ENCODE peak calls at places on chromosomes 13 and 19, in eight cellular contexts. K, L, A, I, B, P, M and C are unnamed samples.

GRCh38 chr13:44715287-44716224 is 139.4 kb upstream of the TSC22D1 start:
- DNase-seq in I (peak), M (no peak), L (peak), P (peak), K (peak), B (no peak), A (no peak), C (peak)

GRCh38 chr19:28290963-28291657 is 921.8 kb downstream of the UQCRFS1 start:
- DNase-seq in A (no peak), M (no peak), B (no peak), L (no peak), I (no peak), K (no peak), P (no peak), C (no peak)

GRCh38 chr19:16370671-16371391 is 46.2 kb downstream of the KLF2 start:
- DNase-seq in K (no peak), M (peak), I (no peak), L (no peak), A (no peak), P (no peak), B (no peak), C (no peak)

GRCh38 chr13:42334329-42334706 is 62.4 kb downstream of the AKAP11 start:
- DNase-seq in M (no peak), P (no peak), B (no peak), I (no peak), K (no peak), A (no peak), L (no peak), C (no peak)

GRCh38 chr13:23673354-23673753 is 103.1 kb downstream of the TNFRSF19 start:
- DNase-seq in M (no peak), A (no peak), L (peak), P (peak), K (peak), I (peak), B (no peak), C (peak)

GRCh38 chr19:41945135-41945766 is 13.9 kb downstream of the RABAC1 start:
- DNase-seq in K (no peak), I (no peak), P (no peak), L (no peak), A (peak), B (peak), M (peak), C (no peak)

GRCh38 chr19:13064092-13064489 is 38.6 kb downstream of the LYL1 start:
- DNase-seq in K (no peak), A (peak), L (no peak), P (no peak), I (no peak), B (no peak), M (no peak), C (no peak)

GRCh38 chr19:46716013-46716671 is 772 bp downstream of the PRKD2 start:
- DNase-seq in M (peak), L (peak), K (no peak), A (peak), P (no peak), B (no peak), I (no peak), C (no peak)

GRCh38 chr13:99654076-99654475 is 152.8 kb downstream of the TM9SF2 start:
- DNase-seq in A (no peak), K (no peak), P (no peak), I (no peak), M (no peak), B (no peak), L (no peak), C (no peak)

GRCh38 chr19:49916839-49917733 is 11.9 kb upstream of the ATF5 start:
- DNase-seq in M (no peak), A (peak), L (no peak), B (no peak), P (no peak), K (no peak), I (no peak), C (no peak)

GRCh38 chr13:79581870-79582315 is 100.9 kb downstream of the NDFIP2 start:
- DNase-seq in I (peak), P (peak), B (no peak), A (peak), M (no peak), K (peak), L (peak), C (peak)

GRCh38 chr19:48926909-48927308 is 6.6 kb upstream of the DHDH start:
- DNase-seq in K (peak), B (no peak), P (peak), I (peak), L (peak), M (peak), A (no peak), C (peak)

GRCh38 chr13:110331362-110331761 is 24.3 kb downstream of the COL4A2 start:
- DNase-seq in K (no peak), M (no peak), A (no peak), B (no peak), I (peak), L (peak), P (no peak), C (peak)